ENCODE peak calls at places on chromosomes 6 and 20, in ten cellular contexts. One of them, this sample, is unnamed.

GRCh38 chr20:54680872-54681297 is 205.5 kb downstream of the DOK5 start:
- DNase-seq in NCI-H2081: no peak
- DNase-seq in hypothalamus: no peak
- DNase-seq in cardiac muscle cell: peak; percentile 64
- DNase-seq in stimulated activated CD4-positive, alpha-beta T cell treated with anti-CD3 and anti-CD28 coated beads, Interleukin-15, amount 100 ng/mL, for 1 hour: no peak
- DNase-seq in DMS53: peak; percentile 74
- DNase-seq in M059J: peak; percentile 57
- DNase-seq in NCI-H1092 treated with DMSO at 0.1 percent for 48 hours: peak; percentile 23
- DNase-seq in aorta: no peak
- DNase-seq in WTC11: peak; percentile 28
- DNase-seq in this sample: peak; percentile 21

GRCh38 chr6:4351857-4352669 is 216.7 kb upstream of the ECI2 start:
- DNase-seq in hypothalamus: no peak
- DNase-seq in cardiac muscle cell: peak; percentile 97
- DNase-seq in NCI-H2081: no peak
- DNase-seq in WTC11: no peak
- DNase-seq in M059J: peak; percentile 99
- DNase-seq in DMS53: peak; percentile 48
- DNase-seq in NCI-H1092 treated with DMSO at 0.1 percent for 48 hours: no peak
- DNase-seq in aorta: peak; percentile 93
- DNase-seq in stimulated activated CD4-positive, alpha-beta T cell treated with anti-CD3 and anti-CD28 coated beads, Interleukin-15, amount 100 ng/mL, for 1 hour: no peak
- DNase-seq in this sample: no peak

GRCh38 chr6:48426636-48427035 is 315.6 kb upstream of the PTCHD4 start:
- DNase-seq in stimulated activated CD4-positive, alpha-beta T cell treated with anti-CD3 and anti-CD28 coated beads, Interleukin-15, amount 100 ng/mL, for 1 hour: no peak
- DNase-seq in WTC11: no peak
- DNase-seq in cardiac muscle cell: peak; percentile 92
- DNase-seq in M059J: peak; percentile 98
- DNase-seq in aorta: no peak
- DNase-seq in hypothalamus: no peak
- DNase-seq in DMS53: no peak
- DNase-seq in NCI-H2081: no peak
- DNase-seq in NCI-H1092 treated with DMSO at 0.1 percent for 48 hours: no peak
- DNase-seq in this sample: no peak

GRCh38 chr6:111566873-111567517 is 38.7 kb downstream of the TRAF3IP2 start:
- DNase-seq in WTC11: no peak
- DNase-seq in stimulated activated CD4-positive, alpha-beta T cell treated with anti-CD3 and anti-CD28 coated beads, Interleukin-15, amount 100 ng/mL, for 1 hour: no peak
- DNase-seq in NCI-H1092 treated with DMSO at 0.1 percent for 48 hours: peak; percentile 88
- DNase-seq in aorta: no peak
- DNase-seq in DMS53: peak; percentile 81
- DNase-seq in M059J: no peak
- DNase-seq in hypothalamus: no peak
- DNase-seq in cardiac muscle cell: peak; percentile 42
- DNase-seq in NCI-H2081: peak; percentile 83
- DNase-seq in this sample: peak; percentile 63

GRCh38 chr20:46816097-46816496 is 78.5 kb upstream of the EYA2 start:
- DNase-seq in aorta: no peak
- DNase-seq in NCI-H1092 treated with DMSO at 0.1 percent for 48 hours: no peak
- DNase-seq in stimulated activated CD4-positive, alpha-beta T cell treated with anti-CD3 and anti-CD28 coated beads, Interleukin-15, amount 100 ng/mL, for 1 hour: no peak
- DNase-seq in WTC11: no peak
- DNase-seq in NCI-H2081: no peak
- DNase-seq in hypothalamus: no peak
- DNase-seq in cardiac muscle cell: no peak
- DNase-seq in DMS53: no peak
- DNase-seq in M059J: no peak
- DNase-seq in this sample: no peak

GRCh38 chr6:72386324-72386723 is 235.5 kb upstream of the KCNQ5 start:
- DNase-seq in NCI-H1092 treated with DMSO at 0.1 percent for 48 hours: no peak
- DNase-seq in stimulated activated CD4-positive, alpha-beta T cell treated with anti-CD3 and anti-CD28 coated beads, Interleukin-15, amount 100 ng/mL, for 1 hour: no peak
- DNase-seq in aorta: no peak
- DNase-seq in M059J: peak; percentile 53
- DNase-seq in WTC11: no peak
- DNase-seq in hypothalamus: no peak
- DNase-seq in DMS53: no peak
- DNase-seq in NCI-H2081: no peak
- DNase-seq in cardiac muscle cell: peak; percentile 78
- DNase-seq in this sample: no peak

GRCh38 chr6:56573624-56574023 is 69.1 kb downstream of the DST start:
- DNase-seq in NCI-H2081: no peak
- DNase-seq in hypothalamus: no peak
- DNase-seq in M059J: no peak
- DNase-seq in DMS53: no peak
- DNase-seq in WTC11: no peak
- DNase-seq in cardiac muscle cell: no peak
- DNase-seq in NCI-H1092 treated with DMSO at 0.1 percent for 48 hours: no peak
- DNase-seq in stimulated activated CD4-positive, alpha-beta T cell treated with anti-CD3 and anti-CD28 coated beads, Interleukin-15, amount 100 ng/mL, for 1 hour: no peak
- DNase-seq in aorta: no peak
- DNase-seq in this sample: no peak

GRCh38 chr20:54115172-54115854 is 44.9 kb upstream of the BCAS1 start:
- DNase-seq in WTC11: no peak
- DNase-seq in cardiac muscle cell: peak; percentile 51
- DNase-seq in M059J: no peak
- DNase-seq in NCI-H2081: no peak
- DNase-seq in aorta: no peak
- DNase-seq in NCI-H1092 treated with DMSO at 0.1 percent for 48 hours: no peak
- DNase-seq in stimulated activated CD4-positive, alpha-beta T cell treated with anti-CD3 and anti-CD28 coated beads, Interleukin-15, amount 100 ng/mL, for 1 hour: no peak
- DNase-seq in DMS53: no peak
- DNase-seq in hypothalamus: no peak
- DNase-seq in this sample: no peak

GRCh38 chr20:64151634-64152530 is 12.4 kb upstream of the MYT1 start:
- DNase-seq in M059J: peak; percentile 47
- DNase-seq in cardiac muscle cell: no peak
- DNase-seq in WTC11: no peak
- DNase-seq in aorta: no peak
- DNase-seq in hypothalamus: no peak
- DNase-seq in DMS53: peak; percentile 85
- DNase-seq in NCI-H1092 treated with DMSO at 0.1 percent for 48 hours: no peak
- DNase-seq in NCI-H2081: no peak
- DNase-seq in stimulated activated CD4-positive, alpha-beta T cell treated with anti-CD3 and anti-CD28 coated beads, Interleukin-15, amount 100 ng/mL, for 1 hour: no peak
- DNase-seq in this sample: no peak

GRCh38 chr6:108134213-108134973 is 31.4 kb upstream of the NR2E1 start:
- DNase-seq in NCI-H2081: no peak
- DNase-seq in WTC11: no peak
- DNase-seq in hypothalamus: no peak
- DNase-seq in aorta: no peak
- DNase-seq in M059J: peak; percentile 38
- DNase-seq in NCI-H1092 treated with DMSO at 0.1 percent for 48 hours: no peak
- DNase-seq in cardiac muscle cell: no peak
- DNase-seq in stimulated activated CD4-positive, alpha-beta T cell treated with anti-CD3 and anti-CD28 coated beads, Interleukin-15, amount 100 ng/mL, for 1 hour: no peak
- DNase-seq in DMS53: no peak
- DNase-seq in this sample: no peak

GRCh38 chr20:25077610-25078169 is 4.3 kb downstream of the VSX1 start:
- DNase-seq in DMS53: peak; percentile 70
- DNase-seq in cardiac muscle cell: peak; percentile 58
- DNase-seq in NCI-H2081: no peak
- DNase-seq in WTC11: peak; percentile 48
- DNase-seq in stimulated activated CD4-positive, alpha-beta T cell treated with anti-CD3 and anti-CD28 coated beads, Interleukin-15, amount 100 ng/mL, for 1 hour: no peak
- DNase-seq in M059J: peak; percentile 56
- DNase-seq in hypothalamus: no peak
- DNase-seq in NCI-H1092 treated with DMSO at 0.1 percent for 48 hours: peak; percentile 15
- DNase-seq in aorta: peak; percentile 85
- DNase-seq in this sample: no peak

GRCh38 chr6:7974932-7975763 is 64.6 kb upstream of the TXNDC5 start:
- DNase-seq in DMS53: peak; percentile 89
- DNase-seq in cardiac muscle cell: peak; percentile 100
- DNase-seq in stimulated activated CD4-positive, alpha-beta T cell treated with anti-CD3 and anti-CD28 coated beads, Interleukin-15, amount 100 ng/mL, for 1 hour: no peak
- DNase-seq in NCI-H1092 treated with DMSO at 0.1 percent for 48 hours: no peak
- DNase-seq in hypothalamus: no peak
- DNase-seq in aorta: peak; percentile 79
- DNase-seq in WTC11: no peak
- DNase-seq in NCI-H2081: no peak
- DNase-seq in M059J: peak; percentile 100
- DNase-seq in this sample: no peak

GRCh38 chr6:150290429-150290828 is 78.4 kb upstream of the IYD start:
- DNase-seq in NCI-H2081: no peak
- DNase-seq in WTC11: no peak
- DNase-seq in DMS53: no peak
- DNase-seq in NCI-H1092 treated with DMSO at 0.1 percent for 48 hours: no peak
- DNase-seq in M059J: peak; percentile 23
- DNase-seq in aorta: no peak
- DNase-seq in stimulated activated CD4-positive, alpha-beta T cell treated with anti-CD3 and anti-CD28 coated beads, Interleukin-15, amount 100 ng/mL, for 1 hour: no peak
- DNase-seq in hypothalamus: no peak
- DNase-seq in cardiac muscle cell: peak; percentile 54
- DNase-seq in this sample: no peak

GRCh38 chr20:23361651-23362391 is at the start of gene GZF1:
- DNase-seq in cardiac muscle cell: peak; percentile 99
- DNase-seq in WTC11: peak; percentile 98
- DNase-seq in M059J: peak; percentile 98
- DNase-seq in aorta: peak; percentile 100
- DNase-seq in DMS53: peak; percentile 99
- DNase-seq in hypothalamus: peak; percentile 73
- DNase-seq in NCI-H1092 treated with DMSO at 0.1 percent for 48 hours: peak; percentile 97
- DNase-seq in stimulated activated CD4-positive, alpha-beta T cell treated with anti-CD3 and anti-CD28 coated beads, Interleukin-15, amount 100 ng/mL, for 1 hour: peak; percentile 97
- DNase-seq in NCI-H2081: peak; percentile 98
- DNase-seq in this sample: peak; percentile 97

GRCh38 chr6:142881771-142882170 is 63.2 kb downstream of the HIVEP2 start:
- DNase-seq in DMS53: no peak
- DNase-seq in WTC11: no peak
- DNase-seq in hypothalamus: no peak
- DNase-seq in NCI-H2081: no peak
- DNase-seq in M059J: no peak
- DNase-seq in NCI-H1092 treated with DMSO at 0.1 percent for 48 hours: no peak
- DNase-seq in stimulated activated CD4-positive, alpha-beta T cell treated with anti-CD3 and anti-CD28 coated beads, Interleukin-15, amount 100 ng/mL, for 1 hour: no peak
- DNase-seq in cardiac muscle cell: no peak
- DNase-seq in aorta: no peak
- DNase-seq in this sample: no peak

GRCh38 chr6:152634773-152635172 is 2.4 kb downstream of the SYNE1 start:
- DNase-seq in WTC11: no peak
- DNase-seq in hypothalamus: no peak
- DNase-seq in NCI-H2081: no peak
- DNase-seq in M059J: no peak
- DNase-seq in aorta: no peak
- DNase-seq in stimulated activated CD4-positive, alpha-beta T cell treated with anti-CD3 and anti-CD28 coated beads, Interleukin-15, amount 100 ng/mL, for 1 hour: no peak
- DNase-seq in cardiac muscle cell: no peak
- DNase-seq in DMS53: no peak
- DNase-seq in NCI-H1092 treated with DMSO at 0.1 percent for 48 hours: no peak
- DNase-seq in this sample: no peak

GRCh38 chr6:139173172-139173571 is 38.3 kb downstream of the HECA start:
- DNase-seq in M059J: peak; percentile 38
- DNase-seq in stimulated activated CD4-positive, alpha-beta T cell treated with anti-CD3 and anti-CD28 coated beads, Interleukin-15, amount 100 ng/mL, for 1 hour: no peak
- DNase-seq in NCI-H2081: no peak
- DNase-seq in cardiac muscle cell: no peak
- DNase-seq in DMS53: no peak
- DNase-seq in WTC11: no peak
- DNase-seq in aorta: no peak
- DNase-seq in NCI-H1092 treated with DMSO at 0.1 percent for 48 hours: no peak
- DNase-seq in hypothalamus: no peak
- DNase-seq in this sample: no peak

GRCh38 chr6:109834595-109835437 is 143.3 kb upstream of the GPR6 start:
- DNase-seq in WTC11: no peak
- DNase-seq in aorta: no peak
- DNase-seq in M059J: peak; percentile 7
- DNase-seq in NCI-H2081: peak; percentile 81
- DNase-seq in DMS53: no peak
- DNase-seq in hypothalamus: no peak
- DNase-seq in cardiac muscle cell: no peak
- DNase-seq in stimulated activated CD4-positive, alpha-beta T cell treated with anti-CD3 and anti-CD28 coated beads, Interleukin-15, amount 100 ng/mL, for 1 hour: no peak
- DNase-seq in NCI-H1092 treated with DMSO at 0.1 percent for 48 hours: peak; percentile 93
- DNase-seq in this sample: no peak

GRCh38 chr20:51573576-51574243 is 31.2 kb upstream of the NFATC2 start:
- DNase-seq in aorta: peak; percentile 81
- DNase-seq in DMS53: no peak
- DNase-seq in stimulated activated CD4-positive, alpha-beta T cell treated with anti-CD3 and anti-CD28 coated beads, Interleukin-15, amount 100 ng/mL, for 1 hour: no peak
- DNase-seq in NCI-H1092 treated with DMSO at 0.1 percent for 48 hours: no peak
- DNase-seq in NCI-H2081: no peak
- DNase-seq in WTC11: no peak
- DNase-seq in hypothalamus: no peak
- DNase-seq in cardiac muscle cell: no peak
- DNase-seq in M059J: no peak
- DNase-seq in this sample: no peak

This sample was measured in COR-L47.